ENCODE peak calls at places on chromosomes 11 and 22, in five cellular contexts. O is coronary artery; G is CD8-positive, alpha-beta T cell; C is foreskin fibroblast; H is breast epithelium. U is an unnamed sample.
A peak's percentile ranks its signal among the peaks of the same experiment; 100 is the strongest.

GRCh38 chr11:86444981-86445380 is 70.3 kb downstream of the CCDC81 start:
- DNase-seq in H (no peak), C (no peak), G (no peak), O (no peak), U (no peak)

GRCh38 chr11:133834399-133835257 is 10.7 kb downstream of the SPATA19 start:
- DNase-seq in H (no peak), G (no peak), O (peak; percentile 62), C (no peak), U (no peak)

GRCh38 chr11:71370895-71371673 is 77.1 kb downstream of the DHCR7 start:
- DNase-seq in C (no peak), H (no peak), O (no peak), G (no peak), U (no peak)

GRCh38 chr11:70948855-70949551 is 303.4 kb downstream of the SHANK2 start:
- DNase-seq in H (no peak), O (no peak), G (no peak), C (no peak), U (no peak)

GRCh38 chr11:111937461-111937769 is 272 bp downstream of the DIXDC1 start:
- DNase-seq in C (no peak), O (no peak), G (no peak), H (no peak), U (no peak)

GRCh38 chr11:62201376-62201775 is 7.1 kb upstream of the SCGB2A1 start:
- DNase-seq in C (no peak), G (no peak), H (no peak), O (no peak), U (no peak)

GRCh38 chr11:84580338-84580737 is 1046.8 kb downstream of the DLG2 start:
- DNase-seq in H (no peak), O (no peak), G (no peak), C (no peak), U (no peak)

GRCh38 chr11:117075186-117075585 is 23.0 kb downstream of the SIK3 start:
- DNase-seq in H (no peak), O (no peak), G (no peak), C (peak; percentile 49), U (no peak)

GRCh38 chr11:64409707-64410395 is 50.9 kb downstream of the RPS6KA4 start:
- DNase-seq in O (no peak), C (no peak), G (no peak), H (no peak), U (no peak)

GRCh38 chr11:118021146-118021545 is 35.0 kb downstream of the IL10RA start:
- DNase-seq in H (no peak), G (no peak), O (no peak), C (no peak), U (no peak)

GRCh38 chr11:33172996-33173395 is 11.7 kb upstream of the CSTF3 start:
- DNase-seq in O (no peak), G (no peak), H (no peak), C (peak; percentile 67), U (no peak)

GRCh38 chr11:70076461-70076931 is 1.6 kb upstream of the ANO1 start:
- DNase-seq in O (peak; percentile 66), C (no peak), G (no peak), H (peak; percentile 56), U (no peak)

GRCh38 chr11:73140213-73141030 is 1.7 kb downstream of the FCHSD2 start:
- DNase-seq in G (no peak), C (peak; percentile 52), H (no peak), O (no peak), U (no peak)

GRCh38 chr11:73141031-73141308 is 1.1 kb downstream of the FCHSD2 start:
- DNase-seq in C (peak; percentile 46), G (peak; percentile 27), H (no peak), O (no peak), U (no peak)

GRCh38 chr11:73141309-73142127 is 600 bp downstream of the FCHSD2 start:
- DNase-seq in H (peak; percentile 60), O (peak; percentile 89), G (peak; percentile 64), C (peak; percentile 78), U (no peak)

GRCh38 chr11:73137942-73138274 is 4.2 kb downstream of the FCHSD2 start:
- DNase-seq in C (no peak), H (no peak), G (no peak), O (no peak), U (no peak)

DNA sequence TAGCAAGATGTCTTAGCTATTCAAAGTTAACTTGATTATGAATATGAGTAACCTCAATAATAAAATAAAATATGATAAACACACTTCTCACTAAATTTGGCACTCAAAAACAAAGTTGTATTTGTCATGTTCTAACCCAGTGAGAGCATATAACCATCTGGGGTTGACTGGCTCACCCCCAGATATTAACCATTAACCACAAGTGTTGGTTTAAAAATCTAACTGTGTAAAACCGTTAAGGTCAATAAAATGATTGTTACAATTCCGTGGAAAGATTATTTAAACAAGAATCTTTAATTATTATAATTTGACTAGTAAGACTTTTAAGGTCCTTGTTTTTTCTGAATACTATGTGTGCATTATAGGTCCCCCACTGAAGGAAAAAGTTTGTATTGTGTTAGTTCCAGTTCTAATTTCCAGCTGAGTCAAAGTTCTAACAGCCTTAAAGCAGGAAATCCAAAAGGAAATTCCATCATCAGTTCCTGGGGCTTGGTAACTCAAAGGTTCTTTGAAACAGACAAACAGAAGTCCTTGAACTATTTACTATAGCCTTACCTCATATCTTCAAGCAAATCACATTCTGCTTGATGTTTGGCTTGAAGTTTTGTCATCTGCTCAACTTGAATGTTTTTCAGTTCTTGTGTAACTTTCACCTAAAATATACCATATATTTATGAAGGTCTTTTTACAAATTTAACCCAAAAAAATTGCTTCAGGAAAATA is 2.5 kb downstream of the FCHSD2 start:
- DNase-seq in C (peak; percentile 35), O (no peak), G (no peak), H (no peak), U (no peak)
- H3K4me3 ChIP-seq in C (peak overlapping the region; percentile 90), O (peak overlapping the region; percentile 95), G (no peak overlapping the region), H (peak overlapping the region; percentile 86), U (no peak overlapping the region)

GRCh38 chr11:8829556-8829955 is 81.4 kb upstream of the AKIP1 start:
- DNase-seq in O (no peak), H (no peak), G (no peak), C (no peak), U (no peak)
- H3K4me3 ChIP-seq in O (no peak overlapping the region), H (no peak overlapping the region), G (no peak overlapping the region), C (no peak overlapping the region), U (no peak overlapping the region)

DNA sequence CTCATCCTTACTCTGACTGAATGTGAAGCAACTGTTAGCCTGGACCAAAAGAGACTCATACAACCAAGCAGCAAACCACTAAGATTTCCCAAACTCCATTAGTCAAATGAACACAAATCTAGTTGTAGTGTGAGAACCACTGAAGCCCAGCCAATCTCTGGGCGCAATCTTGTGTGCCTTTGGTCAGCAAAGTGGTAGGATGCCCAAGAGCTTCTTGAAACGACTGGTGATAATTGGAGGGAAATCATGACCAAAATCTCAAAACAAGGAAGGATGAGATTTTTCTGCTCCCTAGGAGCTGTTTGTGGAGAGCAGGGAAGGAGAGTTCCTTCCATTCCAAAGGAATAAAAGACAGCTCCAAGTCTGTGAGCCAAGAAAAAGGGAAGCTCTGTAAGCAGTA is 24.0 kb downstream of the F2 start:
- DNase-seq in O (no peak), G (no peak), H (no peak), C (no peak), U (no peak)
- H3K4me3 ChIP-seq in O (no peak overlapping the region), G (no peak overlapping the region), H (no peak overlapping the region), C (no peak overlapping the region), U (no peak overlapping the region)

GRCh38 chr11:8003187-8003586 is 16.1 kb downstream of the EIF3F start:
- DNase-seq in C (no peak), H (no peak), G (no peak), O (no peak), U (no peak)

GRCh38 chr11:8004008-8004407 is 16.9 kb downstream of the EIF3F start:
- DNase-seq in O (no peak), G (no peak), H (no peak), C (no peak), U (no peak)

GRCh38 chr11:8008212-8008611 is 21.1 kb downstream of the EIF3F start:
- DNase-seq in H (no peak), G (no peak), O (no peak), C (no peak), U (no peak)

GRCh38 chr11:8005556-8005955 is 18.4 kb downstream of the EIF3F start:
- DNase-seq in O (no peak), H (no peak), G (no peak), C (no peak), U (no peak)

DNA sequence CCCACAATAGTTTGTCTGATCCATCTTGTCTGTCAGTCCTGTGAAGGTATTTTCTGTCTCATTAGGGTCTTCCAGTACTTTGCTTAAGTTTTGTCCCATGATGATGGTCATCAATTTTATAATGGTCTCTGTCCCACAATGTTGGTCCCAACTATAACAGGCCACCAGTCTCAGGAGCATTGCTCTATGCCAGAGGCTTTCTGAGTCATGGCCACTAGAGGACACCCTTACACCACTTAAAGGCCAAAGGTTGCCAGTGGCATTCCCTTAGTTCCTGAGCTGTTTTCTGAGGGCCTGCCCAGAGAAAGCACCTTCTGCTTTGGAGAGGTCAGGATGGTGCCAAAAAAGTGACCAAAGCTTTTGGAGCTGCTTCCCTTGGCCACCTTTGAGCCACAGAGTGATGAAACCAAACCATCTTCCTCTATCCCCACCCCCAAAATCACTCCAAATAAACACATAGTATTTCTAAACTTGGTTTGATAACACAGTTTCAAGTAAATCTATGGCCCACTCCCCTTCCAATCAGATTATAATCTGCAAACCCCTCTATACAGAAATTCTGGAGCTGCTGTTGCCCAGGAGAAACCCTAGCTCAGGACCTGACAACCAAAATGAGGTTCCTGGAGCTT is 19.3 kb downstream of the EIF3F start:
- DNase-seq in G (peak; percentile 49), H (no peak), C (peak; percentile 85), O (no peak), U (peak; percentile 46)
- H3K4me3 ChIP-seq in G (no peak overlapping the region), H (no peak overlapping the region), C (no peak overlapping the region), O (no peak overlapping the region), U (no peak overlapping the region)

DNA sequence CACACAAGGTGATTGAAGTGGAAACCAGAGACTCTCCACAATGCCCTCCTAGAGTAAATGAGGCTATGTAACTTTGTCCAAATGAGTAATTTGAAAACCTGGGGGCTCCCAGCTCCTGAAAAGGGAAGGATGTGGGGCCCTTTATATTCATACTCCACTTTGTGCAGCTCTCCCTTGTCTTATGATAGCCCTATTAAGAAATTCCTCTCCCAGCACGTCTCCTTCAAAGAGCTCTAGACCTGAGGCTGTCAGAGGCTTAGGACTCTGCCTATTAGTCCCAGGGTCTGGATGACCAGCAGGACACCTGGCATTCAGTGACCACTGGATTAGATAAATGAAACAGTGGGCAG is 2.1 kb downstream of the SLC43A1 start:
- DNase-seq in H (no peak), C (no peak), O (no peak), G (no peak), U (no peak)
- H3K4me3 ChIP-seq in H (no peak overlapping the region), C (peak overlapping the region; percentile 66), O (peak overlapping the region; percentile 98), G (no peak overlapping the region), U (no peak overlapping the region)

DNA sequence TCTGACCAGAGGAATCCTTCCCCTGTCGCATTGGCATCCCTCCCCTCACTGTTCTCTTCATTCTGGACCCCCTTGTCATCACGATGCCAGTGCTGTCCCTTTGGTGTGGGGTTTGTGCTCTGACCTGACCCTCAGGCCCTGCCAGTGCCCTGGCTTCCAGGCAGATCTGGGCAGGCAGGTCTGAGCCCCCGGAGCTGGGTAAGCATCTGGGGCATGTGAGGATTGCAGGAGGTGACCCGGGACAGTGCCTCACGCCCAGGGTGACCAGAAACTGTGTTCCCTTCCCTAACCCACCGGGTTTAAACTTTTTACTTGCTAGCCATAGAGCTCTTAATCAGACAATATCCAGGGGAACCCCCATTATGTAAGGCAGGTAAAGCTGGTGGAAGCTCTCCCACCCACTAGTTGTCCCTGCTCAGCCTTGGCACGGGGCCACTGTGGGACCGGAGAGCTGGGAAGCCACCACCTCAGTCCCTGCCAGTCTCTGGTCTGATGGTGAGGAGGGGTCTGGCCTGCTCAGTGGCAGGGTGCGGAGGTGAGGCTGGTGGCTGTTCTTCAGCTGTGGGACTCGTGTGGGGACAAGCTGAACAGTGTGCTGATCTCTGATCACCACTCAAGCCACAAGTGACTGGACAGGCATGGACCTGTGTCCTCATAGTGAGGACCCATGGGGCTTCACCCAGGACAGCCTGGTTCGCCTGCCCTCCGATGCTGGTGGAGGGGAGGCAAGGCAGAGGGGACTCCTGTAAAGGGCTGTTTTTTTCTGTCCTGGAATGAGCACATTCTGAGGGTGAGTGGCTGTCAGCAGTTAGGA is 38.0 kb downstream of the BCR start:
- DNase-seq in C (no peak), G (no peak), H (no peak), O (no peak), U (no peak)
- H3K4me3 ChIP-seq in C (no peak overlapping the region), G (no peak overlapping the region), H (no peak overlapping the region), O (peak overlapping the region; percentile 10), U (peak overlapping the region; percentile 62)